ENCODE peak calls at places on chromosomes 1 and 21, in five cellular contexts. Z, Y, R, H and I are unnamed samples.

GRCh38 chr1:236465231-236465958 is 58.4 kb upstream of the LGALS8 start:
- DNase-seq in Z (no peak), Y (no peak), R (no peak), H (no peak), I (no peak)

GRCh38 chr1:93908394-93909145 is 660 bp downstream of the GCLM start:
- DNase-seq in Z (peak; percentile 40), Y (peak; percentile 90), R (peak; percentile 34), H (peak; percentile 71), I (peak; percentile 65)

GRCh38 chr1:44464361-44464760 is 59.3 kb downstream of the RNF220 start:
- DNase-seq in Z (no peak), Y (no peak), R (no peak), H (no peak), I (no peak)

GRCh38 chr1:229855999-229856650 is 210.9 kb upstream of the GALNT2 start:
- DNase-seq in Z (no peak), Y (no peak), R (no peak), H (peak; percentile 84), I (peak; percentile 24)

GRCh38 chr1:20476260-20477038 is 9.6 kb downstream of the CAMK2N1 start:
- DNase-seq in Z (peak; percentile 91), Y (peak; percentile 97), R (no peak), H (no peak), I (no peak)

GRCh38 chr1:183590225-183591191 is at the start of gene NCF2:
- DNase-seq in Z (no peak), Y (peak; percentile 52), R (no peak), H (peak; percentile 96), I (peak; percentile 77)

GRCh38 chr1:98906361-98906760 is 98.3 kb downstream of the PLPPR5 start:
- DNase-seq in Z (no peak), Y (no peak), R (no peak), H (no peak), I (no peak)

GRCh38 chr21:9739240-9739639 is 782.1 kb upstream of the TPTE start:
- DNase-seq in Z (no peak), Y (no peak), R (no peak), H (no peak), I (no peak)

GRCh38 chr1:230868736-230869385 is 540 bp upstream of the C1orf198 start:
- DNase-seq in Z (peak; percentile 65), Y (peak; percentile 70), R (peak; percentile 47), H (peak; percentile 31), I (peak; percentile 54)

GRCh38 chr1:150072959-150073358 is 5.4 kb downstream of the VPS45 start:
- DNase-seq in Z (peak; percentile 19), Y (no peak), R (peak; percentile 54), H (peak; percentile 17), I (no peak)

GRCh38 chr21:15841856-15842564 is 112.2 kb downstream of the USP25 start:
- DNase-seq in Z (no peak), Y (no peak), R (peak; percentile 37), H (no peak), I (no peak)

GRCh38 chr1:178310685-178311105 is 186.1 kb downstream of the CLEC20A start:
- DNase-seq in Z (peak; percentile 76), Y (no peak), R (peak; percentile 84), H (peak; percentile 44), I (no peak)

GRCh38 chr21:17777321-17777720 is 41.8 kb downstream of the C21orf91 start:
- DNase-seq in Z (no peak), Y (no peak), R (no peak), H (no peak), I (no peak)

GRCh38 chr1:118101445-118101844 is 83.6 kb downstream of the SPAG17 start:
- DNase-seq in Z (no peak), Y (no peak), R (peak; percentile 64), H (no peak), I (no peak)

GRCh38 chr1:16354619-16355018 is 2.3 kb upstream of the FBXO42 start:
- DNase-seq in Z (no peak), Y (no peak), R (no peak), H (no peak), I (no peak)

GRCh38 chr1:16352842-16353535 is 709 bp upstream of the FBXO42 start:
- DNase-seq in Z (no peak), Y (no peak), R (no peak), H (peak; percentile 47), I (no peak)

GRCh38 chr1:16349847-16350406 is 2.4 kb downstream of the FBXO42 start:
- DNase-seq in Z (no peak), Y (no peak), R (no peak), H (no peak), I (no peak)

GRCh38 chr1:16351449-16351993 is 759 bp downstream of the FBXO42 start:
- DNase-seq in Z (no peak), Y (no peak), R (peak; percentile 33), H (no peak), I (no peak)

GRCh38 chr1:16351994-16352841 is at the start of gene FBXO42:
- DNase-seq in Z (peak; percentile 87), Y (peak; percentile 93), R (peak; percentile 95), H (peak; percentile 96), I (peak; percentile 92)
- TF ChIP-seq CTCF in Z (peak; percentile 28), Y (peak; percentile 34), R (peak; percentile 42), H (peak; percentile 51), I (peak; percentile 40)

DNA sequence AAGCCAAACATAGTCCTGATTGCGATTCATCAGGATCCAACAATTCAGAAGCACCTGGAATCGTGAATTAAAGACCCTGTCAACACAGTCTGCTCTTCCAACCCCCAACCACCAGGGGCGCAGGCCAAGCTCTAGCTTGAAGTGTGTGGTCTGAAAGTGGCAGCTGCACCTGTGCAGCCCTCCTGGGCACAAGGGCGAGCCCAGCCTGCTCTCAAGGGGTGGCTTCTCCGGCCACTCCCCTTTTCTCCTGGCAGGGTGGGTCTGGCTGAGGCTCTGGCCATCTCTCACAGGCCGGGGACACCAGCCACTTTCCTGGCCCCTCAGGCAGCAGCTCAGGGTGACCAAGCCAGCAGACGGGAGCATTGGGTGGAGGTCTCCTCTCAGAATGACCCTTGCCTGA is 62.3 kb downstream of the SLC66A1 start:
- DNase-seq in Z (peak; percentile 21), Y (no peak), R (no peak), H (peak; percentile 31), I (no peak)
- TF ChIP-seq CTCF in Z (no peak), Y (no peak), R (peak; percentile 33), H (peak; percentile 58), I (no peak)

DNA sequence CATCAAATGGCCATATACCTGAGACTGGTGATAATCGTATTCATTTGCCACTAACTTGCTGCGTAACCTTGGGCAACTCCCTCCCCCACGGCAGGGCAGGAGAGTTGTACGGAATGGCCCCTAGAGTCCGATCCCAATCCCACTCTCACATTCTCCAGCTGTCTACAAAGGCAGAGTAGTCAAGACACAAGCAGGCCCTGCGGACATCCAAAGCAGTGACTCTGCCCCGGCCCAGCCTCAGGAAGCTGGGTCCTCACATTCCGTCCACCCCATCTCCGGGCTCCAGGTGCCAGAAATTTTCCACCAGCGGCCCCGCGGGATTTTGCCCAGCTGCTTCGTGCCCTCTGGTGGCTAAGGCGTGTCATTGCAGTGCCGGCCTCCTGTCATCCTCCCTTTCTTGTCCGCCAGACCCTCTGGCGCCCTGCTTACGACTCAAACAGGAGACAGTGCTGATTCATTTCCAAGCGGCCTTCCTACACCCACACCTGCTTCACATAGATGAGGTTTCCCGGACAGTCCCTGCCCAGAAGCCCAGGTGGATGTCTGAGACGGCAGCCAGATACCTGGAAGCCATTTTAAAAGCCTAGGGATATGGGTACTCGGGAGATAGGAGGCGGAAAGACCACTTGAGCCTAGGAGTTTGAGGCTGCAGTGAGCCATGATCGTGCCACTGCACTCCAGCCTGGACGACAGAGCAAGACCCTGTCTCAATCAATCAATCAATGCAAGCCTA is 2.9 kb upstream of the S100A2 start:
- DNase-seq in Z (peak; percentile 93), Y (peak; percentile 85), R (peak; percentile 91), H (peak; percentile 82), I (peak; percentile 90)
- TF ChIP-seq CTCF in Z (peak; percentile 96), Y (peak; percentile 98), R (peak; percentile 98), H (peak; percentile 97), I (peak; percentile 99)

DNA sequence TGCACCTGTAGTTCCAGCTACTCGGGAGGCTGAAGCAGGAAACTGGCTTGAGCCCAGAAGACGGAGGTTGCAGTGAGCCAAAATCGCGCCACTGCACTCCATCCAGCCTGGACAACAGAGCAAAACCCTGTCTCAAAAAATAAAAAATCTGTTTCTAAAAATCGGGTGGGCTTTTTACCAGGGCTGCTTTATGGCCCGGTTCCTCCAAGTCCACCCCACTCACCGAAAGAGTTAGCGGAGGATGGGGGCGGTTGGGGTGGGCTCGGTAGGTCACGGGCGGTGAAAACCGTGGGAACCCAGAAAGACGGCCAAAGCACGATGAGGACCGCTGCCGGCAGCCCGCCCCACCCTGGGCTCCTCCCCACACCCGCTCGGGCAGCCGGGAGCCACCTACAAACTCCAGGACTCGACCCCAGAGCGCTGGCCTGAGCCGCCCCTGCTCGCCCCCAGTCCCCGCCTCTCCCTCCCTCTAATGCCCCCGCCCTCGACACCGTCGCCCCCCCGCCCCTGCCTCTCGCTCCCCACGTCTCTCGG is 846 bp upstream of the PER3 start:
- DNase-seq in Z (peak; percentile 68), Y (peak; percentile 91), R (peak; percentile 27), H (peak; percentile 68), I (peak; percentile 52)
- TF ChIP-seq CTCF in Z (no peak), Y (no peak), R (no peak), H (no peak), I (no peak)

GRCh38 chr1:173024543-173024942 is 26.2 kb downstream of the TNFSF18 start:
- DNase-seq in Z (no peak), Y (no peak), R (no peak), H (no peak), I (no peak)
- TF ChIP-seq CTCF in Z (no peak), Y (no peak), R (no peak), H (no peak), I (no peak)

GRCh38 chr1:201229095-201229494 is 38.5 kb downstream of the IGFN1 start:
- DNase-seq in Z (no peak), Y (no peak), R (no peak), H (no peak), I (no peak)

GRCh38 chr1:201230676-201231075 is 40.1 kb downstream of the IGFN1 start:
- DNase-seq in Z (no peak), Y (no peak), R (no peak), H (no peak), I (no peak)

GRCh38 chr1:201228011-201228983 is 37.7 kb downstream of the IGFN1 start:
- DNase-seq in Z (no peak), Y (peak; percentile 15), R (no peak), H (no peak), I (no peak)

GRCh38 chr1:201226859-201227488 is 36.4 kb downstream of the IGFN1 start:
- DNase-seq in Z (no peak), Y (peak; percentile 31), R (no peak), H (no peak), I (no peak)

GRCh38 chr1:201229771-201230635 is 39.4 kb downstream of the IGFN1 start:
- DNase-seq in Z (no peak), Y (no peak), R (no peak), H (no peak), I (no peak)
- TF ChIP-seq CTCF in Z (peak; percentile 29), Y (no peak), R (no peak), H (no peak), I (no peak)

GRCh38 chr1:226438007-226438406 is 30.1 kb upstream of the PARP1 start:
- DNase-seq in Z (peak; percentile 36), Y (no peak), R (peak; percentile 44), H (no peak), I (no peak)
- TF ChIP-seq CTCF in Z (no peak), Y (peak; percentile 11), R (peak; percentile 34), H (peak; percentile 14), I (no peak)

GRCh38 chr1:14983277-14983676 is 170.3 kb upstream of the TMEM51 start:
- DNase-seq in Z (no peak), Y (no peak), R (no peak), H (no peak), I (no peak)
- TF ChIP-seq CTCF in Z (no peak), Y (no peak), R (peak; percentile 23), H (peak; percentile 14), I (peak; percentile 6)